ENCODE peak calls at places on chromosomes 11 and 22, in seven cellular contexts. K, T, Z, G, P, B and I are unnamed samples. For H3K27me3 and H3K4me1, the result is how much of the 10 kb centered on the place peaks cover.

GRCh38 chr11:2256293-2256913 is 14.0 kb downstream of the ASCL2 start:
- DNase-seq in K (peak), T (no peak), Z (no peak), G (no peak), P (peak), B (no peak), I (no peak)

GRCh38 chr11:92880391-92880790 is 89.1 kb upstream of the MTNR1B start:
- DNase-seq in K (peak), T (no peak), Z (no peak), G (no peak), P (no peak), B (no peak), I (no peak)

GRCh38 chr22:24413271-24413670 is 14.1 kb upstream of the ADORA2A start:
- DNase-seq in K (no peak), T (no peak), Z (no peak), G (no peak), P (no peak), B (peak), I (no peak)

GRCh38 chr11:70505331-70505731 is 107.0 kb downstream of the CTTN start:
- DNase-seq in K (no peak), T (no peak), Z (no peak), G (no peak), P (no peak), B (peak), I (peak)

GRCh38 chr11:81497202-81497804 is 1236.4 kb downstream of the FAM181B start:
- DNase-seq in K (peak), T (peak), Z (no peak), G (no peak), P (no peak), B (no peak), I (no peak)

GRCh38 chr11:129146196-129146595 is 45.9 kb downstream of the ARHGAP32 start:
- DNase-seq in K (peak), T (no peak), Z (no peak), G (no peak), P (no peak), B (no peak), I (no peak)

GRCh38 chr11:72584293-72584921 is 89.8 kb downstream of the PDE2A start:
- DNase-seq in K (peak), T (no peak), Z (peak), G (peak), P (no peak), B (peak), I (no peak)

GRCh38 chr11:119942021-119942420 is 195.9 kb downstream of the TRIM29 start:
- DNase-seq in K (no peak), T (no peak), Z (no peak), G (no peak), P (no peak), B (no peak), I (no peak)

GRCh38 chr22:22407061-22407460 is 101.5 kb downstream of the ZNF280B start:
- DNase-seq in K (no peak), T (no peak), Z (no peak), G (no peak), P (no peak), B (no peak), I (no peak)

DNA sequence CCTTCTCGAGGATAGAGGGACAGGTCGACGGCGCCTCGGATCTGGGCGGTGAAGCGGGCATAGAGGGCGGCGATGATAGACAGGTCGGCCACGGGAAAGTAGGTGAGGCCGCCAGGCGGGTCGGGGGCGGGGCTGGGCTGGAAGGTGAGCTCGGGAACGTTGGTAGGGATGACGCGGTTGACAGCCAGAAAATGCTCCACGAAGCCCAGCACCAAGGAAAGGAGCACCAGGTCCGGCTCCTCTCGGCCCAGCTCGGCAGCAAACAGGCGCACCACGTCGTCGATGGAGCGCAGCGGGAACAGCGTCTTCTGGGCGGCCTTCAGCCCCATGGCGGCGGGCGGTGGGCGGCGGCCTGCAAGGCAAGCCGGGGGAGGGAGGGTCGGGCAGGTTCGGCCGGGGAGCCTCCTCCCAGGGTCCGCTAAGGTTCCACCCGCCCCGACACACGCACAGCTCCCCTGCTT is 540 bp downstream of the MEN1 start:
- DNase-seq in K (peak), T (no peak), Z (peak), G (no peak), P (peak), B (peak), I (no peak)
- H3K27me3 ChIP-seq in K (under half), T (under half), Z (under half), G (under half), P (under half), B (under half), I (under half)

GRCh38 chr11:130414107-130415088 is 14.0 kb downstream of the ADAMTS8 start:
- DNase-seq in K (peak), T (no peak), Z (no peak), G (no peak), P (no peak), B (no peak), I (no peak)

GRCh38 chr11:130411223-130411622 is 17.2 kb downstream of the ADAMTS8 start:
- DNase-seq in K (no peak), T (no peak), Z (no peak), G (no peak), P (no peak), B (no peak), I (no peak)

GRCh38 chr11:130415719-130416536 is 12.5 kb downstream of the ADAMTS8 start:
- DNase-seq in K (no peak), T (no peak), Z (no peak), G (no peak), P (no peak), B (no peak), I (no peak)

GRCh38 chr11:130416537-130416896 is 11.9 kb downstream of the ADAMTS8 start:
- DNase-seq in K (no peak), T (no peak), Z (no peak), G (no peak), P (no peak), B (no peak), I (no peak)

GRCh38 chr11:130413383-130414106 is 14.9 kb downstream of the ADAMTS8 start:
- DNase-seq in K (peak), T (no peak), Z (no peak), G (no peak), P (peak), B (no peak), I (no peak)
- H3K4me1 ChIP-seq in K (under half), T (under half), Z (under half), G (under half), P (under half), B (under half), I (under half)

GRCh38 chr22:19720150-19720827 is 3.0 kb upstream of the GP1BB start:
- DNase-seq in K (no peak), T (no peak), Z (no peak), G (no peak), P (no peak), B (no peak), I (no peak)

GRCh38 chr22:19718255-19719054 is 4.2 kb downstream of the SEPTIN5 start:
- DNase-seq in K (no peak), T (no peak), Z (no peak), G (no peak), P (no peak), B (no peak), I (no peak)

GRCh38 chr22:19720999-19721485 is 2.3 kb upstream of the GP1BB start:
- DNase-seq in K (no peak), T (no peak), Z (no peak), G (no peak), P (no peak), B (no peak), I (no peak)

GRCh38 chr22:19719055-19719482 is 4.3 kb upstream of the GP1BB start:
- DNase-seq in K (no peak), T (no peak), Z (no peak), G (no peak), P (no peak), B (no peak), I (no peak)

DNA sequence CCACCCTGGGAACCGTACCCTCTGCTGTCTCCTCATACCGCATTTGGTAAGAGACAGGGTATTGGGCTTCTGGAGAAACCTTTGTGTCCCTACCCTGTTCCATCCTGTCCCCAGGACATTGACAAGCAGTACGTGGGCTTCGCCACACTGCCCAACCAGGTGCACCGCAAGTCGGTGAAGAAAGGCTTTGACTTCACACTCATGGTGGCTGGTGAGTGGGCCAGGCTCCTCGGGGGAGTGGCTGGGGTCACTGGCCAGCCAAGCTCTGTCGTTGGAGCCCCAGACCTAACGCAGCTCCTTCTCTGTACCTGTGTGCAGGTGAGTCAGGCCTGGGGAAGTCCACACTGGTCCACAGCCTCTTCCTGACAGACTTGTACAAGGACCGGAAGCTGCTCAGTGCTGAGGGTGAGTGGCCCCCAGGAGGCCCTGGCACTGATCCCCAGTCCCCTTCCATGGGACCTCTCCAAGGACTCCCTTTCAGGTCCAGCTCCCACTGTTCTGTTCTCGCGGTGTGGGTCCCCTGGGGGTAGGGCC is 3.8 kb upstream of the GP1BB start:
- DNase-seq in K (no peak), T (no peak), Z (no peak), G (no peak), P (no peak), B (no peak), I (no peak)
- H3K27me3 ChIP-seq in K (half or more), T (half or more), Z (half or more), G (under half), P (under half), B (under half), I (under half)

GRCh38 chr11:35347173-35347878 is 72.0 kb downstream of the SLC1A2 start:
- DNase-seq in K (no peak), T (no peak), Z (no peak), G (no peak), P (no peak), B (no peak), I (no peak)

GRCh38 chr11:35347921-35348331 is 71.4 kb downstream of the SLC1A2 start:
- DNase-seq in K (no peak), T (no peak), Z (no peak), G (peak), P (peak), B (no peak), I (no peak)

GRCh38 chr11:35344990-35345655 is 74.2 kb downstream of the SLC1A2 start:
- DNase-seq in K (no peak), T (no peak), Z (peak), G (peak), P (no peak), B (no peak), I (no peak)

GRCh38 chr11:35348898-35349687 is 70.3 kb downstream of the SLC1A2 start:
- DNase-seq in K (no peak), T (no peak), Z (no peak), G (no peak), P (no peak), B (no peak), I (no peak)

DNA sequence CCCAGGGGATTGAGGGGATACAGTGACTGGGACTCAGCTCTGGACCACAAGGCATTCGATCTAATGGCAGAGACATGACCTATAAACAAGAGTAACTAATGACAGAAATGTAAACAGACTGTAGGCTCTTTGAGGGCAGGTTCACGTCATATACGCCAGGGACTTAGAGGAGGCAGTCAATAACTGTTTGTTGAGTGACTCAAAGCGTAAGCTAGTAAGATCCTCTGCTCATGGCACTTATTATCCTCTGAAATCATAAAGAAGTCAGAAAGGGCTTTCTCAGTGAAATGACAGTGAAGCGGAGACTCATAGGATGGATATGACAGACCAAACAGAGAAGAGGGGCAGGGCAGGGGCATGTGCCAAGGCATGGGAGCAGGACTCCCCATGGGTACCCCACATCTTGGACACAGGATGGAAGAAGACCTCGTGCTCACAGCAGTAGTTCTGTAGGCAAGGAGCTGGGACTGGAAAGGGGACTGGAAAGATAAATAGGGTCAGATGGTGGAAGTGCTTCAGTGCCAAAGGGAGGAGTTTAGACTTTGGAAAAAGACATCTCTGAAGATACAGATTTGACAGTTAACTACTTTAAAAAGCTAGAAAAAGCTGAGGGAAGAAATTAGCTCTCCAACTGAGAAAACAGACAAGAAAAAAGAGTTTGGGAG is 72.8 kb downstream of the SLC1A2 start:
- DNase-seq in K (no peak), T (no peak), Z (no peak), G (no peak), P (no peak), B (no peak), I (no peak)
- H3K4me1 ChIP-seq in K (under half), T (under half), Z (under half), G (under half), P (under half), B (under half), I (under half)

DNA sequence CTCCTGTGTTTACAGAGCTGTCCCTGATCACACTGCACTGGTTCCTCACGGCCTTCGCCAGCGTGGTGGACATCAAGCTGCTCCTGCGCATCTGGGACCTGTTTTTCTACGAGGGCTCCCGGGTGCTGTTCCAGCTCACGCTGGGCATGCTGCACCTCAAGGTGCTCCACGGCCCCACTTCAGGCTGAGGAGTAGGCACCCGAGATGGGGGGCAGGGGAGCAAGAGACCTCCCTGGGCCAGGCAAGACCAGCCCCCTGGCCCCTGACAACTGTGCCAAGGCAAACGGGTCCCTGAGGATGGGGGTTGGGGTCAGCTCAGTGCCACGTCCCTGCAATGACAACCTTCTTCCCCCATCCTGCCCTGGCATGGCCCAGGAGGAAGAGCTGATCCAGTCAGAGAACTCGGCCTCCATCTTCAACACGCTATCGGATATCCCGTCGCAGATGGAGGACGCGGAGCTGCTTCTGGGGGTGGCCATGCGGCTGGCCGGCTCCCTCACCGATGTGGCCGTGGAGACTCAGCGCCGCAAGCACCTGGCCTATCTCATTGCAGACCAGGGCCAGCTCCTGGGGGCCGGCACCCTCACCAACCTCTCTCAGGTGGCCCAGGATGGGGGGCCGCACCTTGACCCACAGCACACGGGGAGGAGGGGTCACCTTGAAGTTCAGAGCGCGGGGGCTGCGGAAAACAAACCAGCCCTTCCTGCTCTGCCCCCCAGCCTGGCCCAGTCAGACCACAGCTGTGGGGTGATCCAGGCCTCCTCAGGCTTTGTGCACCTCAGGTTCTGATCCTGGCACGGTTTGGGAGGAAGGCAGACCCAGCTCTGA is 35.9 kb downstream of the SGSM3 start:
- DNase-seq in K (no peak), T (no peak), Z (no peak), G (no peak), P (no peak), B (no peak), I (peak)
- H3K27me3 ChIP-seq in K (under half), T (under half), Z (under half), G (under half), P (under half), B (under half), I (under half)

DNA sequence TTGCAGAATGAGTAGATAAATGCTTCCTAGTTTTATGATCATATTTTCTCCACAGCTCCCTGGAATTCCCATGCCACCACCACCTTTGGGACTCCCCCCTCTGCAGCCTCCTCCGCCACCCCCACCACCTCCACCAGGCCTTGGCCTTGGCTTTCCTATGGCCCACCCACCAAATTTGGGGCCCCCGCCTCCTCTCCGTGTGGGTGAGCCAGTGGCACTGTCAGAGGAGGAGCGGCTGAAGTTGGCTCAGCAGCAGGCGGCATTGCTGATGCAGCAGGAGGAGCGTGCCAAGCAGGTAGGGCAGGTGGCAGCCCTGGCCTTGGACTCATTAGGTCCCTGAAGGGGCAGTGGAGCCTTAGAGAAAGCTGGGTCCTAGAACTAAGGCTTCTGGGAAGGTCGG is 2.9 kb downstream of the SF3B2 start:
- DNase-seq in K (no peak), T (no peak), Z (no peak), G (no peak), P (no peak), B (no peak), I (no peak)
- H3K4me1 ChIP-seq in K (under half), T (under half), Z (under half), G (under half), P (under half), B (under half), I (under half)

GRCh38 chr11:364991-365390 is 4.3 kb upstream of the B4GALNT4 start:
- DNase-seq in K (no peak), T (no peak), Z (no peak), G (no peak), P (no peak), B (peak), I (no peak)

GRCh38 chr11:365831-366230 is 3.5 kb upstream of the B4GALNT4 start:
- DNase-seq in K (no peak), T (no peak), Z (no peak), G (no peak), P (no peak), B (peak), I (no peak)

GRCh38 chr11:360326-361280 is 8.7 kb upstream of the B4GALNT4 start:
- DNase-seq in K (no peak), T (no peak), Z (no peak), G (no peak), P (peak), B (peak), I (peak)

GRCh38 chr11:362642-363442 is 6.5 kb upstream of the B4GALNT4 start:
- DNase-seq in K (no peak), T (no peak), Z (no peak), G (no peak), P (no peak), B (no peak), I (no peak)

DNA sequence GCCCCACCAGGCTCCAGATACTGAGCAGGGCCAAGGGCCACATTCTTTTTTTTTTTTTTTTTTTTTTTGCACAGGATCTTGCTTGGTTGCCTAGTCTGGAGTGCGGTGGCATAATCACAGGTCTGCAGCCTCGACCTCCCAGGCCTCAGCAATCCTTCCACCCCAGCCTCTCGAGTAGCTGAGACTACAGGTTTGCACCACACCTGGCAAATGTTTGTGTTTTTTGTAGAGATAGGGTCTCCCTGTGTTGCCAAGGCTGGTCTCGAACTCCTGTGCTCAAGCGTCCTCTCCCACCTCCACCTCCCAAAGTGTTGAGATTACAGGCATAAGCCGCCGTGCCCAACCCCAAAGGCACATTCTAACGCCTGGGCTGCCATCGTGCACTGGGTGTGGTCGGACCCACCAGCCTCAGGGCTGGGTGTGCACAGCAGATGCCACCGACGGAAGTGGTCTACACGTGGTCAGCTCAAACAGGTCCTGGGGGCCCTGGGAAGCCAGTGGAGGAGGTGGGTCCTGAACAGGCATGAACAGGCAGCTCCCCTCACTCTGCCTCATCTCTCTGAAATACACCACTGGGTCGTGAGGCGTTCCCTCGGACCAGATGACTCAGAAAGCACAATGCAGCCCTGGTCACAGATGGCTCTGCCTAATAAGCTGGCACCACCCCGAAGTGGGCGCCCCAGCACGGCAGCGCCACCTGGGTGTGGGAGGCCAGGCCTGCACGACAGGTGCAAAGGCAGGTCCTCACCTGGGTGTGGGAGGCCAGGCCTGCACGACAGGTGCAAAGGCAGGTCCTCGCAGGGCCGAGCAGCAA is 5.1 kb upstream of the B4GALNT4 start:
- DNase-seq in K (peak), T (no peak), Z (peak), G (no peak), P (peak), B (peak), I (peak)
- H3K27me3 ChIP-seq in K (under half), T (under half), Z (under half), G (half or more), P (under half), B (under half), I (under half)

GRCh38 chr11:8541448-8541847 is 52.6 kb downstream of the STK33 start:
- DNase-seq in K (no peak), T (no peak), Z (no peak), G (no peak), P (no peak), B (no peak), I (no peak)

GRCh38 chr11:8543278-8543677 is 50.8 kb downstream of the STK33 start:
- DNase-seq in K (no peak), T (no peak), Z (no peak), G (no peak), P (no peak), B (no peak), I (no peak)

GRCh38 chr11:8545698-8546366 is 48.2 kb downstream of the STK33 start:
- DNase-seq in K (no peak), T (no peak), Z (no peak), G (no peak), P (no peak), B (no peak), I (no peak)

GRCh38 chr11:8544807-8545206 is 49.2 kb downstream of the STK33 start:
- DNase-seq in K (no peak), T (no peak), Z (no peak), G (no peak), P (no peak), B (no peak), I (no peak)
- H3K4me1 ChIP-seq in K (under half), T (under half), Z (under half), G (under half), P (under half), B (under half), I (under half)

GRCh38 chr11:64526356-64526755 is 64.7 kb upstream of the SLC22A12 start:
- DNase-seq in K (no peak), T (no peak), Z (no peak), G (no peak), P (no peak), B (no peak), I (no peak)
- H3K27me3 ChIP-seq in K (half or more), T (half or more), Z (half or more), G (half or more), P (half or more), B (under half), I (under half)